ENCODE peak calls at places on chromosomes 16 and 17, in four cellular contexts. One of them, this sample, is unnamed.

GRCh38 chr16:89037261-89038152 is 56.1 kb upstream of the ACSF3 start:
- DNase-seq in colonic mucosa: no peak
- DNase-seq in neural progenitor cell: peak; percentile 91
- DNase-seq in spleen: peak; percentile 71
- DNase-seq in this sample: peak; percentile 41

GRCh38 chr16:78264642-78265041 is 165.2 kb downstream of the WWOX start:
- DNase-seq in colonic mucosa: no peak
- DNase-seq in neural progenitor cell: no peak
- DNase-seq in spleen: no peak
- DNase-seq in this sample: no peak

GRCh38 chr16:52721331-52721730 is 174.4 kb upstream of the TOX3 start:
- DNase-seq in colonic mucosa: no peak
- DNase-seq in neural progenitor cell: no peak
- DNase-seq in spleen: no peak
- DNase-seq in this sample: no peak

GRCh38 chr16:76614255-76614654 is 337.1 kb downstream of the CNTNAP4 start:
- DNase-seq in colonic mucosa: no peak
- DNase-seq in neural progenitor cell: no peak
- DNase-seq in spleen: no peak
- DNase-seq in this sample: no peak

GRCh38 chr16:4277987-4278513 is 5.2 kb upstream of the TFAP4 start:
- DNase-seq in colonic mucosa: no peak
- DNase-seq in neural progenitor cell: no peak
- DNase-seq in spleen: no peak
- DNase-seq in this sample: no peak

GRCh38 chr17:80297996-80298560 is 37.4 kb downstream of the RNF213 start:
- DNase-seq in colonic mucosa: no peak
- DNase-seq in neural progenitor cell: no peak
- DNase-seq in spleen: peak; percentile 63
- DNase-seq in this sample: peak; percentile 37

GRCh38 chr17:19943026-19943425 is 34.6 kb downstream of the AKAP10 start:
- DNase-seq in colonic mucosa: no peak
- DNase-seq in neural progenitor cell: peak; percentile 14
- DNase-seq in spleen: no peak
- DNase-seq in this sample: no peak

GRCh38 chr16:89471225-89471624 is 19.1 kb downstream of the ANKRD11 start:
- DNase-seq in colonic mucosa: no peak
- DNase-seq in neural progenitor cell: no peak
- DNase-seq in spleen: peak; percentile 7
- DNase-seq in this sample: no peak

GRCh38 chr17:31787082-31787481 is 72.0 kb downstream of the COPRS start:
- DNase-seq in colonic mucosa: no peak
- DNase-seq in neural progenitor cell: no peak
- DNase-seq in spleen: no peak
- DNase-seq in this sample: no peak

GRCh38 chr17:58605986-58606385 is 85.9 kb downstream of the TEX14 start:
- DNase-seq in colonic mucosa: no peak
- DNase-seq in neural progenitor cell: no peak
- DNase-seq in spleen: no peak
- DNase-seq in this sample: no peak

GRCh38 chr17:43365356-43365755 is 33.4 kb upstream of the ARL4D start:
- DNase-seq in colonic mucosa: no peak
- DNase-seq in neural progenitor cell: no peak
- DNase-seq in spleen: no peak
- DNase-seq in this sample: no peak
- H3K4me1 ChIP-seq in colonic mucosa: no peaks in the 10 kb centered on the region
- H3K4me1 ChIP-seq in neural progenitor cell: peaks cover 5% of the 10 kb centered on the region
- H3K4me1 ChIP-seq in spleen: peaks cover 28% of the 10 kb centered on the region
- H3K4me1 ChIP-seq in this sample: peaks cover 31% of the 10 kb centered on the region

DNA sequence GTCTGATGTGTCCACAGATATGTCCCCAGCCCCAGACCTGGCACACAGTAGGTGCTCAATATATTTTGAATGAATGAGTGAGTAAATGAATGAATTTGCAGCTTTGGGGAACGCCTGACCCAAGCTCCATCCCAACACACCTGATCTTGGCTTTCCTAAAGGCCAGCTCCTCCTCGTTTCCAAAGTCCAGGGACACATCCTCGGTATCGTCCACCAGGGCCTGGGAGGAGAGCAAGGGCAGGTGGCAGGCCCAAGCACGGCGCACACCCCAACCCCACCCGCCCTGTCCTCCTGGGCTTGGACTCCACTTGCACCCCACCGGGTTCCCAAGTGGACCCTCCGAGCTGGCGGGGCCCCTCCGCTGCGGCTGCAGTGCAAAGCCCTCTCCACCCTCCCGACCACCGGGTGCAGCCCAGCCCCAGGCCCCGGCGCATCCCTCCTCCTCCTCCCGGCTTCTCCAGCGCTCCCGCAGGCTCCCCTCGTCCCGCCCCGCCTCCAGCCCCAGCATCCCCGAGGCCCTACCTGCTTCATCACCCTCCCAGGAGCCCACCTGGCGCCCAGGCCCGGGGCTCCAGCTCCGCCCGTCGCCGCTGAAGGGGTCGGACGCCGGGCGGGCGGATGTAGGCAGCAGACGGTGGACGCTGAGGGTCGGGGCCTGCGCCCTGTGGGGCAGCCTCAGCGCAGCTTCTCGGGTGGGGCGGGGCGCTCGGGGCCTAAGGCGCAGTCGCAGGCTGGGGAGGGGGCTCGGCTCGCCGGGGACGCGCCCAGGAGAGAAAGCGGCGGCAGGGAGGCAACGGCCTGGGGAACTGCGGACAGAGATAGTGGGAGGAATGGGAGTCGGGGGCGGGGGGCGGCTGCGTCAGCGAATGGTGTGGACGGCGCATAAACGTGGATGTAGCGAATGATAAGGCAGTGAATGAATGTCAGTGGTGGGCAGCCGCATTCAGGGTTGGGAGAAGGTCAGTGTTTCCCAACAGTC is at the start of gene TVP23A:
- DNase-seq in colonic mucosa: no peak
- DNase-seq in neural progenitor cell: peak; percentile 80
- DNase-seq in spleen: no peak
- DNase-seq in this sample: no peak
- H3K4me3 ChIP-seq in colonic mucosa: no peak within 1 kb of the TSS
- H3K4me3 ChIP-seq in neural progenitor cell: peak within 1 kb of the TSS; percentile 82
- H3K4me3 ChIP-seq in spleen: no peak within 1 kb of the TSS
- H3K4me3 ChIP-seq in this sample: peak within 1 kb of the TSS; percentile 35

DNA sequence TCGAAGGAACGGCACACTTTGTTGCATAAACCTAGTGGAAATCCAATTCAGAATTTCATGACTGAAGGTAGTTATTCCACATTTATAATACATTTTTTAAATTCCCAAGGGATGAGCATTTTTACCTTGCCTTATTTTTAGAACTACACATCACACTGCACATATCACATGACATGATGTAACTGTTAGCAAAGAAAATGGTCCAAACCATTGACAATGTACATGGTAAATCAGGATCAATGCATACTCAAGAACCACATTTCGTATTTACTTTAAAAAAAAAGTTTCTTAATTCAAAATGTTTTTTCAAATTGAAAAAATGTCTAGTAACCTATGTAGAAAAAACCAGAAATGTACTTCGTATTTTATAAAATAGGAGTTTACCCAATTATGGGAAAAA is 2.5 kb downstream of the KANSL1 start:
- DNase-seq in colonic mucosa: no peak
- DNase-seq in neural progenitor cell: no peak
- DNase-seq in spleen: no peak
- DNase-seq in this sample: no peak
- H3K4me1 ChIP-seq in colonic mucosa: peaks cover 38% of the 10 kb centered on the region
- H3K4me1 ChIP-seq in neural progenitor cell: peaks cover 51% of the 10 kb centered on the region
- H3K4me1 ChIP-seq in spleen: peaks cover 73% of the 10 kb centered on the region
- H3K4me1 ChIP-seq in this sample: peaks cover 66% of the 10 kb centered on the region

DNA sequence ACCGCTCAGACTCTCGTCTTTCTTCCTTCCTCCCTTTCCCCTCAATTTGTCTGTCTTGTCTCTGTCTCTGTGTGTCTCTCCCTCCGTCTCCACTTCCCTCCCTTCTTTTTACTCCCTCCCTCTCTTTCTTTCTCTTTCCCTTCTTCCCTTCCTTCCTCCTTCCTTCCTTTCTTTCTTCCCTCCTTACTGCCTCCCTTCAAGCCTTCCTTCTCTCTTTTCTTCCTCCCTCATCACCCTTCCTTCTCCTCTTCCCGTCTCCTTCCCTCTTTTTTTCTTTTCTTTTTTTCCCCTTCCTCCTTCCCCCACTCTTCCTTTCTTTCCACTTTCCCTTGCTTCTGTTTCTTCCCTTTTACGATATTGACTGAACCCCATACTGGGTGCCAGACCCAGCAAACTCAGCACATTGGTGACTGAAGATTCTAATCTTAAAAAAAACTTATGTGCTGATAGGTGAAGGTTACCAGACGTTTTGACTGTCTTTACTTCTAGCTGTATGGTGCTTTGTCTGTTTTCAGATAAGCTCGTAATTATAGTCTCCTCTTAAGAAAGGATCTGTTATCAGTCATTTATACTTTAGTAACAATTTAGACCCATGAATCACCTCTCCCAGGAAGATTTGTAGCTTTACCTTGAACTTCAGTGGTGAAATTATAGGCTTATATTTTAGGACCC is 481 bp upstream of the BRD7 start:
- DNase-seq in colonic mucosa: no peak
- DNase-seq in neural progenitor cell: no peak
- DNase-seq in spleen: no peak
- DNase-seq in this sample: no peak
- H3K4me3 ChIP-seq in colonic mucosa: peak overlapping the region; percentile 25
- H3K4me3 ChIP-seq in neural progenitor cell: no peak overlapping the region
- H3K4me3 ChIP-seq in spleen: peak overlapping the region; percentile 23
- H3K4me3 ChIP-seq in this sample: peak overlapping the region; percentile 48

GRCh38 chr17:15236281-15237105 is 28.6 kb downstream of the PMP22 start:
- DNase-seq in colonic mucosa: no peak
- DNase-seq in neural progenitor cell: no peak
- DNase-seq in spleen: no peak
- DNase-seq in this sample: no peak

GRCh38 chr17:15237106-15237425 is 28.1 kb downstream of the PMP22 start:
- DNase-seq in colonic mucosa: no peak
- DNase-seq in neural progenitor cell: no peak
- DNase-seq in spleen: no peak
- DNase-seq in this sample: no peak

GRCh38 chr17:15238064-15238463 is 27.1 kb downstream of the PMP22 start:
- DNase-seq in colonic mucosa: no peak
- DNase-seq in neural progenitor cell: no peak
- DNase-seq in spleen: no peak
- DNase-seq in this sample: no peak

GRCh38 chr17:15239471-15239870 is 25.7 kb downstream of the PMP22 start:
- DNase-seq in colonic mucosa: no peak
- DNase-seq in neural progenitor cell: no peak
- DNase-seq in spleen: peak; percentile 64
- DNase-seq in this sample: no peak

GRCh38 chr17:15240617-15241016 is 24.5 kb downstream of the PMP22 start:
- DNase-seq in colonic mucosa: no peak
- DNase-seq in neural progenitor cell: no peak
- DNase-seq in spleen: no peak
- DNase-seq in this sample: no peak
- H3K4me1 ChIP-seq in colonic mucosa: no peaks in the 10 kb centered on the region
- H3K4me1 ChIP-seq in neural progenitor cell: no peaks in the 10 kb centered on the region
- H3K4me1 ChIP-seq in spleen: peaks cover 20% of the 10 kb centered on the region
- H3K4me1 ChIP-seq in this sample: peaks cover 49% of the 10 kb centered on the region

DNA sequence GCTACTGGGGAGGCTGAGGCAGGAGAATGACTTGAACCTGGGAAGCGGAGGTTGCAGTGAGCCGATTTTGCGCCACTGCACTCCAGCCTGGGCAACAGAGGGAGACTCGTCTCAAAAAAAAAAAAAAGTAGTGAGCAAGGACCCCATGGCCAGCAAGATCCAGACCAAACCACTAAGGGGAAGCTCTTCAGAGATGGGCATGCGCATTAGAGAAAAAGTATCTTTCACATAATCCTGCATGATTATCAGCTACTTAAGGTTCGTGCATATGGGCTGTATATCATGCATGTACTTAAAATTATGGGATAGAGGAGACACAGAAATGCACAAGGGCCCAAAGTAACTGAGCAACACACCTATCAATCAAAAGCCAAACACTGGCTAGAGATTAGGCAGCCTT is 10.7 kb upstream of the CCL22 start:
- DNase-seq in colonic mucosa: no peak
- DNase-seq in neural progenitor cell: no peak
- DNase-seq in spleen: no peak
- DNase-seq in this sample: no peak
- H3K4me3 ChIP-seq in colonic mucosa: no peak overlapping the region
- H3K4me3 ChIP-seq in neural progenitor cell: no peak overlapping the region
- H3K4me3 ChIP-seq in spleen: no peak overlapping the region
- H3K4me3 ChIP-seq in this sample: no peak overlapping the region

DNA sequence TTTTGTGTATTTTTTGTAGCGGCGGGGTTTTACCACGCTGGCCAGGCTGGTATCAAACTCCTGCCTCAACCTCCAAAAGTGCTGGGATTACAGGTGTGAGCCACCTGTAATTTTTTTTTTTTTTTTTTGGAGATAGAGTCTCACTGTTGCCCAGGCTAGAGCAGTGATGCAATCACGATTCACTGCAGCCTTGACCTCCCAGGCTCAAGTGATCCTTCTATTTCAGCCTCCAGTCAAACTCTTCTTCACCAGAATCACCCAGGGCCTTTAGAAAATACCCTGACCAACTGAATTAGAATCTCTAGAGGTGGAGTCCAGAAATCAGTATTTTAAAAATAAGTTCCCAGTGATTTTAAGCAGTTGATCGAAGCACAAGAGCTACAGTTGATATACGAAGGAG is 12.5 kb downstream of the HSPB9 start:
- DNase-seq in colonic mucosa: no peak
- DNase-seq in neural progenitor cell: no peak
- DNase-seq in spleen: no peak
- DNase-seq in this sample: no peak
- H3K4me1 ChIP-seq in colonic mucosa: peaks cover 48% of the 10 kb centered on the region
- H3K4me1 ChIP-seq in neural progenitor cell: no peaks in the 10 kb centered on the region
- H3K4me1 ChIP-seq in spleen: peaks cover 100% of the 10 kb centered on the region
- H3K4me1 ChIP-seq in this sample: peaks cover 100% of the 10 kb centered on the region

GRCh38 chr17:65185060-65185459 is 47.9 kb downstream of the RGS9 start:
- DNase-seq in colonic mucosa: no peak
- DNase-seq in neural progenitor cell: no peak
- DNase-seq in spleen: no peak
- DNase-seq in this sample: no peak

GRCh38 chr17:65182233-65182632 is 45.1 kb downstream of the RGS9 start:
- DNase-seq in colonic mucosa: no peak
- DNase-seq in neural progenitor cell: no peak
- DNase-seq in spleen: no peak
- DNase-seq in this sample: no peak

GRCh38 chr17:65185686-65186382 is 48.7 kb downstream of the RGS9 start:
- DNase-seq in colonic mucosa: no peak
- DNase-seq in neural progenitor cell: no peak
- DNase-seq in spleen: no peak
- DNase-seq in this sample: no peak

GRCh38 chr17:65183736-65184135 is 46.6 kb downstream of the RGS9 start:
- DNase-seq in colonic mucosa: no peak
- DNase-seq in neural progenitor cell: peak; percentile 76
- DNase-seq in spleen: no peak
- DNase-seq in this sample: no peak

DNA sequence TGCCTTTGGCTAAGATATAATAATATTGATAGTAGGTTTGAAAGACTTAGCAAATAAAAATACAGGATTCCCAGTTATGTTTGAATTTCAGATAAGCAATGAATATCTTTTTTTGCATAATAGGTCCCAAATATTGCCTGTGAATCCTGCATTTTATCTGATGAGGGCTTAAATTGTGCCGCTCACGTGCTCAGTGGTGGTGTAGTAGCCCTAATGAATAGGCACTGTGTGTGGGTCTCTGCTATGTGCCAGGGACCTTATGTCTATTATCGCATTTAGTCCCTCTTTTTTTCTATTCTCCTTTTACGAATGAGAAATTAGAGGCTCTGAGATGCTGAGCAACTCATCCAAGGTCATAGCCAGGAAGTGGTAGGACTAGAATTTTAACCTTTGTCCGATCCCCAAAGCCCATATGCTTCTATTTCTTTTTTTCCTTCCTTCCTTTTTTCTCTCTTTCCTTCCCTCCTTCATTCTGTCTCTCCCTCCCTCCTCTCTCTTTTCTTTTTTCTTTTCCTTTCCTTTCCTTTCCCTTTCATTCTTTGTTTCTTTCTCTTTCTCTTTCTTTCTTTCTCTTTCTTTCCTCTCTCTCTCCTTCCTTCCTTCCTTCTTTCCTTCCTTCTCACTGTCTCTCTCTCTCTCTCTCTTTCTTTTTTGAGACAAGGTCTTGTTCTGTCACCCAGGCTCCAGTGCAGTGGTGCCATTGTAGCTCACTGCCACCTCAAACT is 47.2 kb downstream of the RGS9 start:
- DNase-seq in colonic mucosa: no peak
- DNase-seq in neural progenitor cell: no peak
- DNase-seq in spleen: no peak
- DNase-seq in this sample: no peak
- H3K4me3 ChIP-seq in colonic mucosa: no peak overlapping the region
- H3K4me3 ChIP-seq in neural progenitor cell: no peak overlapping the region
- H3K4me3 ChIP-seq in spleen: no peak overlapping the region
- H3K4me3 ChIP-seq in this sample: no peak overlapping the region